ENCODE peak calls at places on chromosomes 16 and 17, in six cellular contexts. Z is heart left ventricle, D is H1, E is tibial artery, H is OCI-LY7, R is body of pancreas. P is an unnamed sample.

GRCh38 chr16:89292443-89293078 is 75.1 kb downstream of the ZNF778 start:
- DNase-seq in Z (no peak), D (no peak), E (no peak), H (no peak), R (peak; percentile 84), P (no peak)

GRCh38 chr16:62041401-62041800 is 5.2 kb upstream of the CDH8 start:
- DNase-seq in Z (no peak), D (no peak), E (no peak), H (peak; percentile 8), R (no peak), P (no peak)

GRCh38 chr17:75914643-75915265 is 10.1 kb upstream of the MRPL38 start:
- DNase-seq in Z (no peak), D (no peak), E (no peak), H (no peak), R (no peak), P (no peak)

GRCh38 chr17:58314706-58315015 is 13.9 kb downstream of the TSPOAP1 start:
- DNase-seq in Z (peak; percentile 3), D (peak; percentile 20), E (no peak), H (no peak), R (no peak), P (no peak)

GRCh38 chr17:44581868-44582267 is 24.6 kb downstream of the FZD2 start:
- DNase-seq in Z (no peak), D (no peak), E (no peak), H (peak; percentile 37), R (no peak), P (no peak)

GRCh38 chr17:73192894-73193701 is at the start of gene COG1:
- DNase-seq in Z (peak; percentile 79), D (peak; percentile 80), E (peak; percentile 92), H (peak; percentile 97), R (peak; percentile 89), P (no peak)

GRCh38 chr16:68644303-68644702 is 807 bp upstream of the CDH3 start:
- DNase-seq in Z (no peak), D (peak; percentile 57), E (no peak), H (no peak), R (no peak), P (no peak)

GRCh38 chr16:85610059-85610445 is 3.1 kb upstream of the GSE1 start:
- DNase-seq in Z (no peak), D (no peak), E (no peak), H (no peak), R (no peak), P (no peak)

GRCh38 chr17:28174352-28175046 is 132.0 kb downstream of the NLK start:
- DNase-seq in Z (no peak), D (no peak), E (no peak), H (peak; percentile 4), R (no peak), P (no peak)

GRCh38 chr16:67537270-67537635 is 8.6 kb downstream of the RIPOR1 start:
- DNase-seq in Z (peak; percentile 86), D (peak; percentile 71), E (peak; percentile 83), H (no peak), R (peak; percentile 65), P (no peak)

GRCh38 chr16:1564325-1564724 is 30.9 kb downstream of the TMEM204 start:
- DNase-seq in Z (no peak), D (no peak), E (no peak), H (no peak), R (no peak), P (no peak)

GRCh38 chr16:61879-62281 is 8.3 kb downstream of the SNRNP25 start:
- DNase-seq in Z (no peak), D (no peak), E (no peak), H (no peak), R (no peak), P (no peak)

GRCh38 chr17:44217738-44218343 is 1.6 kb downstream of the UBTF start:
- DNase-seq in Z (peak; percentile 43), D (no peak), E (no peak), H (no peak), R (no peak), P (no peak)

GRCh38 chr17:8608001-8608400 is 22.5 kb downstream of the MYH10 start:
- DNase-seq in Z (no peak), D (no peak), E (no peak), H (no peak), R (no peak), P (no peak)

DNA sequence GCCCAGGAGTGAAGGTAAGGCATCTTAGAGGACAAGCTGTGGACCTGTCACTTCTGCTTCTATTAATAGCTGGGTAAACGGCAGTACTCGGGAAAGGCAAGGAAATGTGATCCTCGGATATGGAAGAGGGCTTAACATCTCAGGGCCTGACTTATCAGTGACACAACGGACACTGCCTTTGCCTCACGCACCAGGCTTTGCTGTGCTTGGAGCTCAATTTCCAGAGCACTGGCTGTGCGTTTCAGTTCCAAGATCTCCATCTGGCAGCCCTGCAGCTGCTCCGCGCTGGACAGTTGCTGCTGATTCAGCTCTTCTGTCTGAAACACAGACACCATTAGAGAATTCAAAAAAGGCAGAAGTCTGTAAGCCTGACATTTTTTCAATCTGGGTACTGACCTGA is 3.5 kb downstream of the KRT40 start:
- DNase-seq in Z (no peak), D (no peak), E (no peak), H (no peak), R (no peak), P (no peak)
- H3K4me3 ChIP-seq in Z (no peak overlapping the region), D (no peak overlapping the region), E (no peak overlapping the region), H (no peak overlapping the region), R (no peak overlapping the region), P (no peak overlapping the region)

DNA sequence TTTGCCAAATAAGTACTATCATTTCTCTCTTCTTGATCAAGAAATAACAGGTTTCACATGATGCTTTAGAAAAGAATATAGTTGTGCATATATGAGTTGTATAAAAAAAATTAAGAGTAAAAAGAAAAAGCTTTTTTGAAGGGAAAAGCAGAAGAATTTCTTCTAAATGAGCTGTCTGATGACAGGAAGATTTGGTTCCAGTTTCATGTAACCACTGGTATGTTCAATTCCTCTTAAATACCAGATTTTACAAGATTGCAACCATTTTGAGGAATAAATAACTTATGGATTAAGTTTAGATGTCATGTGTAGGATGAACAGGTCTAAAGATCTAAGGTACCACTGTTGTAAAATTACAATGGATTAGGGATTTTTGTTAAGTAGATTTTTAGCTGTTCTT is 45.0 kb downstream of the VMP1 start:
- DNase-seq in Z (no peak), D (no peak), E (no peak), H (no peak), R (no peak), P (no peak)
- H3K27ac ChIP-seq in Z (no peak overlapping the region), D (no peak overlapping the region), E (no peak overlapping the region), H (no peak overlapping the region), R (no peak overlapping the region), P (peak overlapping the region; percentile 0)

GRCh38 chr17:81891303-81891552 is 158 bp downstream of the ALYREF start:
- DNase-seq in Z (no peak), D (no peak), E (no peak), H (no peak), R (no peak), P (no peak)

GRCh38 chr17:81888105-81888987 is 3.0 kb downstream of the ALYREF start:
- DNase-seq in Z (no peak), D (no peak), E (no peak), H (no peak), R (no peak), P (no peak)

GRCh38 chr17:81890447-81891302 is 711 bp downstream of the ALYREF start:
- DNase-seq in Z (no peak), D (no peak), E (peak; percentile 65), H (peak; percentile 71), R (no peak), P (no peak)

GRCh38 chr17:81889602-81890001 is 1.8 kb downstream of the ALYREF start:
- DNase-seq in Z (no peak), D (no peak), E (no peak), H (no peak), R (no peak), P (no peak)

GRCh38 chr17:81888988-81889595 is 2.3 kb downstream of the ALYREF start:
- DNase-seq in Z (no peak), D (no peak), E (peak; percentile 64), H (no peak), R (no peak), P (no peak)
- H3K36me3 ChIP-seq in Z (peaks cover 25% of the 10 kb centered on the region), D (peaks cover 39% of the 10 kb centered on the region), E (peaks cover 66% of the 10 kb centered on the region), H (peaks cover 69% of the 10 kb centered on the region), R (peaks cover 13% of the 10 kb centered on the region), P (peaks cover 65% of the 10 kb centered on the region)

GRCh38 chr17:38875477-38876080 is 5.7 kb downstream of the LASP1 start:
- DNase-seq in Z (no peak), D (no peak), E (no peak), H (no peak), R (no peak), P (no peak)

GRCh38 chr17:38873646-38874380 is 4.0 kb downstream of the LASP1 start:
- DNase-seq in Z (no peak), D (no peak), E (no peak), H (no peak), R (no peak), P (no peak)

GRCh38 chr17:38872671-38873385 is 3.0 kb downstream of the LASP1 start:
- DNase-seq in Z (no peak), D (no peak), E (no peak), H (no peak), R (peak; percentile 72), P (no peak)

GRCh38 chr17:38877130-38877851 is 7.4 kb downstream of the LASP1 start:
- DNase-seq in Z (no peak), D (no peak), E (no peak), H (peak; percentile 93), R (no peak), P (no peak)

GRCh38 chr17:38874505-38875419 is 4.9 kb downstream of the LASP1 start:
- DNase-seq in Z (no peak), D (no peak), E (peak; percentile 87), H (no peak), R (peak; percentile 38), P (no peak)
- H3K4me3 ChIP-seq in Z (peak overlapping the region; percentile 6), D (no peak overlapping the region), E (peak overlapping the region; percentile 96), H (peak overlapping the region; percentile 5), R (no peak overlapping the region), P (peak overlapping the region; percentile 62)

GRCh38 chr17:12990926-12991325 is 26.9 kb downstream of the ELAC2 start:
- DNase-seq in Z (no peak), D (no peak), E (no peak), H (no peak), R (no peak), P (no peak)
- H3K27ac ChIP-seq in Z (peak overlapping the region; percentile 17), D (no peak overlapping the region), E (no peak overlapping the region), H (no peak overlapping the region), R (no peak overlapping the region), P (no peak overlapping the region)

GRCh38 chr17:46819906-46820351 is 1.4 kb upstream of the WNT3 start:
- DNase-seq in Z (no peak), D (peak; percentile 66), E (no peak), H (no peak), R (no peak), P (no peak)

GRCh38 chr17:46820592-46821450 is 2.3 kb upstream of the WNT3 start:
- DNase-seq in Z (no peak), D (no peak), E (no peak), H (no peak), R (no peak), P (no peak)

GRCh38 chr17:46823657-46824056 is 5.2 kb upstream of the WNT3 start:
- DNase-seq in Z (no peak), D (no peak), E (no peak), H (no peak), R (no peak), P (no peak)

GRCh38 chr17:46822388-46822921 is 4.0 kb upstream of the WNT3 start:
- DNase-seq in Z (no peak), D (peak; percentile 95), E (no peak), H (peak; percentile 49), R (no peak), P (no peak)

GRCh38 chr17:46821482-46822387 is 3.2 kb upstream of the WNT3 start:
- DNase-seq in Z (no peak), D (peak; percentile 81), E (no peak), H (no peak), R (no peak), P (no peak)
- H3K36me3 ChIP-seq in Z (no peaks in the 10 kb centered on the region), D (no peaks in the 10 kb centered on the region), E (no peaks in the 10 kb centered on the region), H (no peaks in the 10 kb centered on the region), R (no peaks in the 10 kb centered on the region), P (no peaks in the 10 kb centered on the region)

GRCh38 chr16:74699666-74700065 is 996 bp downstream of the MLKL start:
- DNase-seq in Z (no peak), D (no peak), E (no peak), H (no peak), R (no peak), P (no peak)
- H3K4me3 ChIP-seq in Z (peak overlapping the region; percentile 88), D (no peak overlapping the region), E (peak overlapping the region; percentile 73), H (peak overlapping the region; percentile 69), R (peak overlapping the region; percentile 80), P (no peak overlapping the region)